ENCODE peak calls at places on chromosomes 2 and 18, in eight cellular contexts. L is A172, J is neural progenitor cell, V is fibroblast of gingiva, H is glomerular endothelial cell, R is GM06990, U is left ventricle myocardium inferior, G is fibroblast of mammary gland. K is an unnamed sample.

GRCh38 chr2:241859436-241860183 is 916 bp upstream of the PDCD1 start:
- DNase-seq in R (peak), V (no peak), U (peak), L (no peak), H (no peak), J (no peak), G (peak), K (no peak)

GRCh38 chr18:76376668-76377358 is 118.2 kb downstream of the ZNF516 start:
- DNase-seq in H (no peak), V (no peak), L (no peak), J (no peak), R (no peak), G (peak), U (no peak), K (no peak)

GRCh38 chr2:55759271-55759921 is 65.8 kb upstream of the PNPT1 start:
- DNase-seq in V (no peak), H (no peak), J (no peak), U (no peak), G (no peak), L (no peak), R (no peak), K (no peak)

GRCh38 chr2:30268296-30268871 is 37.0 kb downstream of the LBH start:
- DNase-seq in U (no peak), H (no peak), V (no peak), G (no peak), R (no peak), J (no peak), L (no peak), K (no peak)

GRCh38 chr2:40284797-40285196 is 167.1 kb downstream of the SLC8A1 start:
- DNase-seq in H (no peak), J (no peak), V (peak), L (no peak), R (no peak), G (peak), U (no peak), K (no peak)

GRCh38 chr2:100317634-100318033 is 4.7 kb downstream of the LONRF2 start:
- DNase-seq in L (no peak), V (no peak), U (no peak), R (no peak), G (no peak), J (peak), H (no peak), K (no peak)

GRCh38 chr2:201118957-201119848 is 3.2 kb downstream of the CFLAR start:
- DNase-seq in H (no peak), G (peak), U (no peak), V (no peak), J (peak), L (peak), R (no peak), K (no peak)

GRCh38 chr18:8988262-8988871 is 114.1 kb upstream of the NDUFV2 start:
- DNase-seq in H (peak), G (peak), V (peak), U (peak), L (peak), R (peak), J (peak), K (peak)

GRCh38 chr2:132950986-132951385 is 281.0 kb upstream of the LYPD1 start:
- DNase-seq in V (no peak), H (no peak), J (peak), R (no peak), G (no peak), L (no peak), U (no peak), K (no peak)

GRCh38 chr2:233116946-233117345 is 56.8 kb downstream of the INPP5D start:
- DNase-seq in U (no peak), L (no peak), J (no peak), G (no peak), V (no peak), R (no peak), H (no peak), K (no peak)

GRCh38 chr2:222672068-222672401 is 577 bp downstream of the MOGAT1 start:
- DNase-seq in R (no peak), V (no peak), J (no peak), G (no peak), H (no peak), U (no peak), L (no peak), K (no peak)

GRCh38 chr2:235215248-235215647 is 263.4 kb downstream of the SH3BP4 start:
- DNase-seq in U (no peak), R (no peak), H (no peak), V (no peak), G (no peak), L (no peak), J (no peak), K (no peak)

GRCh38 chr2:135630488-135630887 is 99.2 kb downstream of the R3HDM1 start:
- DNase-seq in R (no peak), U (no peak), H (no peak), G (no peak), J (no peak), V (no peak), L (no peak), K (no peak)

GRCh38 chr2:14632133-14632936 is at the start of gene LRATD1:
- DNase-seq in J (peak), R (no peak), H (no peak), G (peak), V (peak), L (no peak), U (peak), K (peak)

GRCh38 chr2:230878599-230878965 is 13.8 kb downstream of the ITM2C start:
- DNase-seq in R (no peak), H (no peak), G (no peak), V (no peak), L (no peak), U (no peak), J (no peak), K (peak)

K was measured in WTC11.